ENCODE peak calls at places on chromosomes 6 and 20, in five cellular contexts. O is HCT116, J is K562, Q is GM12878, C is HepG2. V is an unnamed sample.

GRCh38 chr6:38150681-38151296 is 331.3 kb downstream of the ZFAND3 start:
- DNase-seq in O (no peak), J (no peak), Q (no peak), C (no peak), V (no peak)

GRCh38 chr6:43944908-43945777 is 175.1 kb downstream of the VEGFA start:
- DNase-seq in Q (no peak), J (no peak), O (no peak), C (no peak), V (no peak)

GRCh38 chr6:33860706-33861474 is 57.1 kb upstream of the MLN start:
- DNase-seq in J (no peak), Q (no peak), O (no peak), C (no peak), V (no peak)

GRCh38 chr6:33169286-33170175 is 22.7 kb downstream of the COL11A2 start:
- DNase-seq in Q (no peak), O (no peak), C (no peak), J (no peak), V (no peak)

GRCh38 chr6:155115893-155116570 is 120.9 kb downstream of the TIAM2 start:
- DNase-seq in O (no peak), J (no peak), Q (no peak), C (no peak), V (no peak)

GRCh38 chr20:61349447-61350165 is 97.5 kb downstream of the CDH4 start:
- DNase-seq in Q (no peak), C (no peak), O (no peak), J (no peak), V (no peak)

GRCh38 chr6:90194371-90194841 is 102.2 kb downstream of the BACH2 start:
- DNase-seq in O (no peak), J (no peak), C (no peak), Q (no peak), V (no peak)

GRCh38 chr6:99768166-99768565 is 161.5 kb downstream of the PRDM13 start:
- DNase-seq in O (no peak), Q (no peak), J (no peak), C (no peak), V (no peak)

GRCh38 chr20:46857061-46857831 is 37.4 kb upstream of the EYA2 start:
- DNase-seq in O (no peak), C (no peak), Q (no peak), J (no peak), V (no peak)

GRCh38 chr6:129849456-129849855 is 11.7 kb downstream of the TMEM244 start:
- DNase-seq in Q (no peak), J (peak), O (peak), C (no peak), V (peak)

GRCh38 chr20:22583773-22584629 is at the start of gene FOXA2:
- DNase-seq in Q (no peak), C (peak), J (peak), O (no peak), V (peak)

GRCh38 chr6:33746651-33747100 is at the start of gene IP6K3:
- DNase-seq in Q (no peak), C (no peak), O (no peak), J (no peak), V (no peak)

GRCh38 chr6:118645395-118645794 is 6.0 kb downstream of the CEP85L start:
- DNase-seq in J (no peak), C (peak), O (no peak), Q (no peak), V (no peak)

GRCh38 chr6:13407709-13408695 is 79.4 kb downstream of the GFOD1 start:
- DNase-seq in J (peak), C (peak), O (no peak), Q (no peak), V (peak)

GRCh38 chr6:163100259-163100658 is 314.3 kb upstream of the QKI start:
- DNase-seq in O (no peak), C (no peak), J (no peak), Q (no peak), V (no peak)

GRCh38 chr20:17556842-17557674 is 12.8 kb upstream of the DSTN start:
- DNase-seq in Q (no peak), C (no peak), J (peak), O (no peak), V (no peak)

GRCh38 chr20:13649548-13649947 is 10.8 kb upstream of the TASP1 start:
- DNase-seq in Q (no peak), J (no peak), C (no peak), O (no peak), V (no peak)

GRCh38 chr20:12970372-12970821 is 38.4 kb upstream of the SPTLC3 start:
- DNase-seq in Q (no peak), O (no peak), C (peak), J (no peak), V (peak)

GRCh38 chr6:126614642-126615504 is 275.0 kb downstream of the CENPW start:
- DNase-seq in O (no peak), Q (no peak), C (peak), J (no peak), V (no peak)

GRCh38 chr6:19988555-19988954 is 151.4 kb downstream of the ID4 start:
- DNase-seq in O (no peak), Q (no peak), C (peak), J (peak), V (no peak)

GRCh38 chr6:119210596-119210995 is 132.1 kb upstream of the FAM184A start:
- DNase-seq in C (no peak), Q (no peak), O (no peak), J (no peak), V (no peak)

GRCh38 chr20:62320581-62321354 is 18.0 kb downstream of the ADRM1 start:
- DNase-seq in J (peak), Q (no peak), C (no peak), O (peak), V (peak)

GRCh38 chr6:140486468-140487361 is 1112.3 kb upstream of the CITED2 start:
- DNase-seq in J (peak), C (no peak), O (no peak), Q (no peak), V (no peak)

GRCh38 chr6:27889275-27889627 is 22.9 kb downstream of the OR2B2 start:
- DNase-seq in O (no peak), J (peak), Q (no peak), C (no peak), V (no peak)

GRCh38 chr20:22630698-22631097 is 46.3 kb upstream of the FOXA2 start:
- DNase-seq in J (no peak), C (no peak), Q (no peak), O (no peak), V (no peak)

GRCh38 chr6:68975064-68975463 is 340.0 kb downstream of the ADGRB3 start:
- DNase-seq in O (no peak), Q (no peak), C (no peak), J (peak), V (peak)

GRCh38 chr6:157726892-157727628 is 96.0 kb upstream of the SNX9 start:
- DNase-seq in J (no peak), O (no peak), Q (no peak), C (no peak), V (no peak)

GRCh38 chr6:146892613-146893401 is 294.0 kb downstream of the ADGB start:
- DNase-seq in Q (no peak), C (no peak), J (peak), O (no peak), V (no peak)

GRCh38 chr6:167311286-167311685 is 13.6 kb upstream of the TTLL2 start:
- DNase-seq in C (no peak), J (no peak), O (no peak), Q (no peak), V (no peak)

GRCh38 chr6:152316024-152316423 is 321.1 kb downstream of the SYNE1 start:
- DNase-seq in Q (no peak), C (no peak), O (no peak), J (no peak), V (no peak)

GRCh38 chr6:146914563-146915483 is 289.4 kb upstream of the STXBP5 start:
- DNase-seq in C (no peak), J (peak), O (peak), Q (no peak), V (peak)

GRCh38 chr6:9890893-9891292 is 524.0 kb downstream of the TFAP2A start:
- DNase-seq in C (no peak), Q (no peak), J (no peak), O (no peak), V (no peak)

GRCh38 chr6:157449610-157450009 is 68.6 kb downstream of the ZDHHC14 start:
- DNase-seq in Q (no peak), O (no peak), C (no peak), J (no peak), V (no peak)

GRCh38 chr20:1741309-1742048 is 83.9 kb upstream of the SIRPG start:
- DNase-seq in Q (no peak), J (no peak), O (no peak), C (no peak), V (no peak)

GRCh38 chr6:35084041-35084491 is 57.1 kb downstream of the TCP11 start:
- DNase-seq in C (no peak), J (no peak), O (no peak), Q (no peak), V (no peak)

GRCh38 chr20:50625986-50626677 is 65.2 kb downstream of the RIPOR3 start:
- DNase-seq in O (peak), J (peak), C (peak), Q (no peak), V (peak)
- TF ChIP-seq REST in O (no peak), J (no peak), C (no peak), Q (no peak), V (no peak)

GRCh38 chr6:14844411-14844810 is 401.5 kb upstream of the JARID2 start:
- DNase-seq in Q (no peak), C (no peak), J (no peak), O (no peak), V (no peak)
- TF ChIP-seq CEBPB in Q (no peak), C (no peak), J (no peak), O (no peak), V (no peak)

GRCh38 chr20:24609757-24610156 is 140.3 kb downstream of the SYNDIG1 start:
- DNase-seq in Q (no peak), J (no peak), C (no peak), O (no peak), V (no peak)

GRCh38 chr20:24608926-24609667 is 139.7 kb downstream of the SYNDIG1 start:
- DNase-seq in O (no peak), Q (peak), C (no peak), J (no peak), V (no peak)

GRCh38 chr20:24611360-24612140 is 142.1 kb downstream of the SYNDIG1 start:
- DNase-seq in O (no peak), J (no peak), Q (no peak), C (no peak), V (no peak)

GRCh38 chr20:24612799-24613775 is 143.7 kb downstream of the SYNDIG1 start:
- DNase-seq in Q (no peak), O (no peak), J (no peak), C (no peak), V (no peak)

GRCh38 chr20:24610341-24611115 is 141.1 kb downstream of the SYNDIG1 start:
- DNase-seq in O (no peak), Q (no peak), C (no peak), J (no peak), V (no peak)
- TF ChIP-seq REST in O (no peak), Q (no peak), C (no peak), J (no peak), V (no peak)

GRCh38 chr6:2855061-2855519 is 13.4 kb upstream of the SERPINB1 start:
- DNase-seq in J (no peak), O (no peak), Q (no peak), C (no peak), V (no peak)
- TF ChIP-seq CEBPB in J (no peak), O (no peak), Q (no peak), C (no peak), V (no peak)

GRCh38 chr6:48962041-48962440 is 501.0 kb downstream of the MMUT start:
- DNase-seq in Q (no peak), O (no peak), C (no peak), J (no peak), V (peak)

GRCh38 chr6:48959401-48960060 is 503.5 kb downstream of the MMUT start:
- DNase-seq in C (no peak), J (no peak), O (no peak), Q (no peak), V (no peak)

GRCh38 chr6:48951917-48952316 is 511.1 kb downstream of the MMUT start:
- DNase-seq in O (no peak), J (no peak), Q (no peak), C (no peak), V (no peak)

GRCh38 chr6:48957781-48958180 is 505.3 kb downstream of the MMUT start:
- DNase-seq in O (no peak), C (no peak), J (no peak), Q (no peak), V (no peak)
- TF ChIP-seq REST in O (no peak), C (no peak), J (no peak), Q (no peak), V (no peak)

GRCh38 chr6:109303149-109303548 is 79.1 kb downstream of the CD164 start:
- DNase-seq in Q (no peak), O (no peak), J (no peak), C (no peak), V (no peak)

GRCh38 chr6:109303647-109304283 is 78.5 kb downstream of the CD164 start:
- DNase-seq in C (no peak), J (peak), Q (no peak), O (no peak), V (no peak)

GRCh38 chr6:109300874-109301273 is 81.4 kb downstream of the CD164 start:
- DNase-seq in C (no peak), Q (no peak), J (no peak), O (no peak), V (no peak)

GRCh38 chr6:109299695-109300564 is 82.3 kb downstream of the CD164 start:
- DNase-seq in Q (no peak), O (no peak), C (no peak), J (peak), V (no peak)

DNA sequence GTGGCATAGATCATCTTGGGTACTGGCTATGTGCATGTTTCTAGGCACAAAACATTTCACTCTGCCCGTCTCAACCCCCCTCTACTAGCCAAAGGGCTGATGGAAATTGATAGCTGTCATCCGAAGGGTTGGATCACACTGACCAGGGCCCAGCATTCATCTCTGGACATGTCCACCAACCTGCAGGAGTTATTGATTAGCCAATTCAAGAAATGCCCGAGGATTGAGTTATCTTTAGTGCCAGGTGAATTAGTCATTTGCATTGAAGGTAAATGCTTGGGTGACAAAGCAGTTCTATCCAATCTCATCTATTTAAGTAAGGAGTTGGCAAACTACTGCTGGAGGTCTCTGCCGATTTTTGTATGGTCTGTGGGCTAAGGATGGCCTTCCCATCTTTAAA is 80.1 kb downstream of the CD164 start:
- DNase-seq in O (no peak), Q (no peak), C (no peak), J (no peak), V (no peak)
- TF ChIP-seq CEBPB in O (no peak), Q (no peak), C (no peak), J (no peak), V (no peak)

DNA sequence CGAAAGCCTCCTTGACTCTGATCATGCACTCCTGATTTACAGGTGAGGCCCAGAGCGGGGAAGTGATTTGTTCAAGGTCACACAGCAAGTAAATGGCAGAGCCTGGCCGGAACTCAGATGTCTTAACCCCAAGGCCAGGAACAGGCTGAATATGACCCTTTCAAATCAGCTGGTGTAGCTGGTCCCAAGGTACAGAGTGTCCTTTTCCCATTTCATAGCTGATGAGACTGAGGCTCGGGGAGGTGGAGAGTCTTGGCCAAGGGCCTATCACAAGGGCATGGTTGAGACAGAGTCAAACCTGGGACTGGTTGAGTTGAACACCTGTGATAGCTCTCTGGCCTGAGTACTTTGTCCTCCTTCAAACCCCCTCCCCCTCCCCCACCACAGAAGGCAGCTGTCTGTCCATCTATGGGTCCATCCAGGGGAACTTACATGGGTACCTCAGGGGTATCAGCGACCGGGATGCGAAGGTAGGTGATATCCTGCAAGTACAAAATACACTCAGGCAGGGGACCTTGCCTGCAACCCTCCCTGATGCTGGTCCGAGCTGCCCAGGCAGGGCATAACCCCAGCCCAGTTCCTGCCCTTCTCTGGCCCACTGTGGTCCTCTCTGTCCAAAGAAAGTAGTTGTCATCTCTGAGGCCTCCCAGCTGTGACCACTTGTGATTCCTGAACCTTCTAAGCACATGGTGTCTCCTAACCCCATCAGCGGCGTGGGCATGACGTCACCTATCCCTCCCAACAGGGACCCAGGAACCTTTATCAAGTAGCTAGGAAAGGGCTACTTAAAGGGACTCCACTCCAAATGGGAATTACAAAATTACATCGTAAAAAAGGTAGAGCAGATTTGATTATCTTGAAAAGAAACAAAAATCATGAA is 5.6 kb downstream of the DUSP15 start:
- DNase-seq in J (no peak), Q (no peak), O (no peak), C (no peak), V (no peak)
- TF ChIP-seq REST in J (no peak), Q (no peak), O (no peak), C (no peak), V (no peak)